ENCODE peak calls at places on chromosomes 16 and 17, in six cellular contexts. G, R, L, S, T and C are unnamed samples.

GRCh38 chr16:46973457-46974324 is at the start of gene DNAJA2:
- DNase-seq in R (peak; percentile 85), T (peak; percentile 94), S (peak; percentile 83), G (peak; percentile 89), L (peak; percentile 89), C (peak; percentile 96)

GRCh38 chr17:6471531-6472465 is 27.5 kb downstream of the PIMREG start:
- DNase-seq in R (no peak), T (peak; percentile 88), L (peak; percentile 81), S (peak; percentile 77), G (no peak), C (no peak)

GRCh38 chr17:38465420-38466345 is 37.4 kb downstream of the ARHGAP23 start:
- DNase-seq in G (peak; percentile 81), R (no peak), S (no peak), T (peak; percentile 94), L (no peak), C (peak; percentile 87)

GRCh38 chr16:27169511-27170071 is 33.7 kb upstream of the KDM8 start:
- DNase-seq in G (no peak), R (peak; percentile 40), S (peak; percentile 73), L (no peak), T (peak; percentile 52), C (no peak)

GRCh38 chr16:27286446-27286845 is 17.9 kb upstream of the NSMCE1 start:
- DNase-seq in T (peak; percentile 71), G (peak; percentile 53), L (peak; percentile 66), S (peak; percentile 91), R (no peak), C (no peak)

GRCh38 chr17:30343741-30344140 is 9.9 kb upstream of the TMIGD1 start:
- DNase-seq in L (no peak), S (no peak), T (no peak), G (no peak), R (no peak), C (no peak)

GRCh38 chr17:56114469-56114868 is 38.8 kb upstream of the ANKFN1 start:
- DNase-seq in R (no peak), L (no peak), G (no peak), T (no peak), S (no peak), C (no peak)

GRCh38 chr16:81532491-81533174 is 88.0 kb downstream of the CMIP start:
- DNase-seq in R (no peak), T (no peak), L (no peak), S (no peak), G (no peak), C (no peak)

GRCh38 chr17:81438024-81438664 is 42.9 kb downstream of the BAHCC1 start:
- DNase-seq in L (no peak), G (no peak), S (no peak), T (no peak), R (no peak), C (no peak)

GRCh38 chr17:79452706-79453105 is 158.1 kb downstream of the RBFOX3 start:
- DNase-seq in G (no peak), R (no peak), T (no peak), S (no peak), L (no peak), C (no peak)

GRCh38 chr17:82875418-82875856 is 35.6 kb upstream of the ZNF750 start:
- DNase-seq in S (no peak), T (no peak), L (no peak), G (no peak), R (no peak), C (no peak)